ENCODE peak calls at places on chromosomes 16 and 17, in four cellular contexts. Q, J, N and T are unnamed samples.

GRCh38 chr17:16081507-16082087 is 82.0 kb downstream of the TTC19 start:
- DNase-seq in Q (no peak), J (no peak), N (no peak), T (no peak)

GRCh38 chr17:66795486-66795885 is 39.4 kb upstream of the CACNG5 start:
- DNase-seq in Q (no peak), J (no peak), N (no peak), T (no peak)

GRCh38 chr16:74865922-74866598 is 91.4 kb upstream of the FA2H start:
- DNase-seq in Q (no peak), J (peak), N (no peak), T (no peak)

GRCh38 chr17:73334771-73335513 is 23.1 kb upstream of the CDC42EP4 start:
- DNase-seq in Q (no peak), J (no peak), N (no peak), T (no peak)

GRCh38 chr16:82633964-82634600 is 7.3 kb downstream of the CDH13 start:
- DNase-seq in Q (peak), J (no peak), N (peak), T (peak)

GRCh38 chr17:50577451-50577954 is 17.0 kb downstream of the CACNA1G start:
- DNase-seq in Q (no peak), J (no peak), N (no peak), T (no peak)

GRCh38 chr16:23215435-23215834 is 32.9 kb downstream of the SCNN1G start:
- DNase-seq in Q (no peak), J (no peak), N (no peak), T (no peak)

GRCh38 chr16:72743011-72743761 is 304.7 kb downstream of the ZFHX3 start:
- DNase-seq in Q (no peak), J (peak), N (no peak), T (no peak)

GRCh38 chr16:674214-674881 is 1.1 kb upstream of the RHBDL1 start:
- DNase-seq in Q (no peak), J (no peak), N (no peak), T (no peak)

GRCh38 chr16:68823401-68823800 is 19.9 kb upstream of the TANGO6 start:
- DNase-seq in Q (no peak), J (peak), N (no peak), T (peak)

GRCh38 chr17:59435238-59435637 is 103.8 kb downstream of the YPEL2 start:
- DNase-seq in Q (no peak), J (peak), N (no peak), T (no peak)

GRCh38 chr16:77711775-77712174 is 10.5 kb upstream of the NUDT7 start:
- DNase-seq in Q (no peak), J (peak), N (no peak), T (no peak)

GRCh38 chr17:58344791-58345157 is 7.2 kb downstream of the SUPT4H1 start:
- DNase-seq in Q (no peak), J (no peak), N (no peak), T (no peak)

GRCh38 chr17:9240659-9241370 is 219.5 kb downstream of the NTN1 start:
- DNase-seq in Q (no peak), J (no peak), N (peak), T (no peak)